ENCODE peak calls at places on chromosome 2, in seven cellular contexts. G is gastrocnemius medialis, E is midbrain, W is fibroblast of the aortic adventitia, V is endodermal cell, X is H54, P is AG10803. N is an unnamed sample.

GRCh38 chr2:158637357-158637756 is 157.8 kb upstream of the DAPL1 start:
- DNase-seq in G (no peak), E (no peak), W (no peak), V (no peak), X (no peak), P (no peak), N (no peak)

GRCh38 chr2:72886505-72887031 is 640 bp upstream of the SPR start:
- DNase-seq in G (no peak), E (no peak), W (no peak), V (no peak), X (no peak), P (no peak), N (no peak)

GRCh38 chr2:219576505-219577388 is 4.6 kb downstream of the INHA start:
- DNase-seq in G (no peak), E (no peak), W (no peak), V (peak), X (no peak), P (no peak), N (no peak)

GRCh38 chr2:100483892-100484291 is 13.6 kb downstream of the NMS start:
- DNase-seq in G (no peak), E (no peak), W (no peak), V (no peak), X (no peak), P (no peak), N (no peak)

GRCh38 chr2:81523344-81523743 is 1218.8 kb upstream of the LRRTM1 start:
- DNase-seq in G (no peak), E (no peak), W (no peak), V (peak), X (no peak), P (no peak), N (no peak)

GRCh38 chr2:205775091-205775876 is 93.0 kb downstream of the NRP2 start:
- DNase-seq in G (no peak), E (no peak), W (peak), V (no peak), X (no peak), P (peak), N (no peak)

GRCh38 chr2:35035883-35036282 is 1319.7 kb upstream of the CRIM1 start:
- DNase-seq in G (no peak), E (no peak), W (no peak), V (peak), X (no peak), P (no peak), N (no peak)

GRCh38 chr2:15896859-15897258 is 43.5 kb upstream of the MYCN start:
- DNase-seq in G (no peak), E (no peak), W (no peak), V (no peak), X (no peak), P (no peak), N (no peak)

GRCh38 chr2:20213651-20214565 is 11.0 kb downstream of the SDC1 start:
- DNase-seq in G (no peak), E (no peak), W (no peak), V (peak), X (no peak), P (no peak), N (no peak)

N was measured in tibial artery.